ENCODE peak calls at places on chromosomes 3 and 15, in four cellular contexts. N, P, Z and D are unnamed samples.

GRCh38 chr15:92400980-92401787 is 7.5 kb downstream of the ST8SIA2 start:
- DNase-seq in P (peak), Z (no peak), N (no peak), D (no peak)

GRCh38 chr3:141058996-141059395 is 7.8 kb downstream of the SPSB4 start:
- DNase-seq in N (no peak), Z (no peak), P (no peak), D (no peak)

GRCh38 chr15:71443538-71443937 is 328.3 kb downstream of the THSD4 start:
- DNase-seq in N (peak), Z (no peak), P (peak), D (peak)

GRCh38 chr3:57164217-57164605 is 942 bp downstream of the IL17RD start:
- DNase-seq in N (no peak), Z (no peak), P (peak), D (peak)

GRCh38 chr3:48952510-48953118 is 34.0 kb downstream of the ARIH2 start:
- DNase-seq in N (peak), Z (no peak), P (peak), D (peak)

GRCh38 chr3:46695177-46695961 is 1.9 kb upstream of the ALS2CL start:
- DNase-seq in P (peak), Z (no peak), N (peak), D (no peak)

GRCh38 chr3:127193775-127194174 is 844 bp downstream of the PRR23E start:
- DNase-seq in Z (no peak), P (no peak), N (no peak), D (no peak)

GRCh38 chr3:4350789-4351163 is 47.6 kb downstream of the SETMAR start:
- DNase-seq in Z (peak), N (peak), P (peak), D (peak)

GRCh38 chr3:185677146-185677829 is 91.2 kb downstream of the SENP2 start:
- DNase-seq in Z (peak), P (peak), N (no peak), D (no peak)

GRCh38 chr15:41022487-41023090 is 69.3 kb downstream of the CHAC1 start:
- DNase-seq in N (peak), P (peak), Z (peak), D (peak)

GRCh38 chr3:41598804-41599481 is 363.0 kb downstream of the ULK4 start:
- DNase-seq in P (peak), N (no peak), Z (peak), D (no peak)

GRCh38 chr15:101058735-101059134 is 139.6 kb downstream of the LRRK1 start:
- DNase-seq in Z (no peak), N (no peak), P (no peak), D (no peak)

GRCh38 chr15:57146394-57147140 is 228.1 kb downstream of the TCF12 start:
- DNase-seq in N (no peak), Z (peak), P (no peak), D (peak)

GRCh38 chr3:150319900-150320299 is 88.2 kb upstream of the TSC22D2 start:
- DNase-seq in N (no peak), P (peak), Z (peak), D (no peak)

GRCh38 chr3:89947357-89947954 is 840.0 kb downstream of the EPHA3 start:
- DNase-seq in Z (no peak), P (no peak), N (no peak), D (no peak)

GRCh38 chr3:195441476-195441970 is 1.3 kb downstream of the ACAP2 start:
- DNase-seq in Z (no peak), N (no peak), P (no peak), D (no peak)

GRCh38 chr3:133444071-133444774 is 44.4 kb downstream of the BFSP2 start:
- DNase-seq in N (no peak), P (no peak), Z (peak), D (peak)

GRCh38 chr3:171044384-171044783 is 17.9 kb upstream of the SLC2A2 start:
- DNase-seq in P (no peak), Z (no peak), N (no peak), D (no peak)

GRCh38 chr3:48187579-48188265 is 495 bp downstream of the CDC25A start:
- DNase-seq in N (no peak), Z (no peak), P (peak), D (peak)

GRCh38 chr3:12750658-12751071 is 8.4 kb downstream of the TMEM40 start:
- DNase-seq in P (no peak), Z (peak), N (no peak), D (no peak)

GRCh38 chr3:42442640-42443039 is 32.2 kb upstream of the LYZL4 start:
- DNase-seq in Z (no peak), P (peak), N (no peak), D (no peak)

GRCh38 chr15:40098489-40099261 is 10.0 kb downstream of the BMF start:
- DNase-seq in N (no peak), Z (peak), P (peak), D (peak)

GRCh38 chr3:189606774-189607173 is 24.4 kb upstream of the TP63 start:
- DNase-seq in P (no peak), N (no peak), Z (no peak), D (no peak)

GRCh38 chr3:45841380-45841700 is 579 bp downstream of the LZTFL1 start:
- DNase-seq in Z (peak), N (no peak), P (peak), D (peak)

GRCh38 chr15:34610388-34610787 is 26.9 kb upstream of the GOLGA8B start:
- DNase-seq in Z (no peak), P (no peak), N (peak), D (no peak)

GRCh38 chr3:167754049-167754448 is 18.5 kb downstream of the SERPINI1 start:
- DNase-seq in P (no peak), N (no peak), Z (no peak), D (no peak)
- H3K27ac ChIP-seq in P (no peak), N (no peak), Z (no peak), D (no peak)

DNA sequence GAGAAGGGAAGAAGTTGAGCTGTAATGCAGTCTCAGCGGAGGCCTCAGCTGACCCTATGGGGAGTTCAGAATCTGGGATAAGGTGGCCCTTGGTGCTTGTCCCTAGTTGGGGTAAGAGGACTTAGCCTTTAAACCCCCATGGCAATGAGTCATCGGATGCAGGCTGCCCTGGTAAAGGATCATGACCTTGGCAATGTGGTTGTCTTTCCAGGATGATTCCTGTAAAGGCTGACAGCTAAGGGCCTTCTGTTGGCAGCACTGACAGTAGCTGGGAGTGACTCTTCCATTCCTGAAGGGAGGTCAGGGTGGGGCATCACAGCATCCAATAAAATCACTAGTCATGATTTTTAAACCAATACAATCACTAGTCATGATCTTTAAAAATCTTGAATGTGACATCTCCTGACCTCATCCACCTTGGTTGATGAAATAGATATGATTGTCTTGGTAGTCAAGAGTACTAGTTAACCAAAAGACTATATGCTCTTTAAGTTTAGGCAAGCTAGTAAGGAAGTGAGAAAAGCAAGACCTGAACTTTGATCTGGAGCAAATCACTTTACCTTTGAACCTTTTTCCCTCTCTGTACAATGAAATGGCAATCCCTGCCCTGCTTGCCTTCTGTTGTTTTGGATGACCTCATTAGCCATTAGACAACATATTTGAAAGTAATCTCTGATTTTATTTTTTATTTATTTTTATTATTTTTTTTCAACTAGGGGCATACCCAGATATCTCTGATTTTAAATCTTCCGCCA is 71.3 kb upstream of the CACNA1D start:
- DNase-seq in P (peak), N (no peak), Z (no peak), D (no peak)
- H3K27ac ChIP-seq in P (no peak), N (no peak), Z (no peak), D (no peak)

GRCh38 chr15:28116521-28117488 is 17.7 kb upstream of the OCA2 start:
- DNase-seq in P (no peak), N (no peak), Z (no peak), D (no peak)

GRCh38 chr15:28113426-28114113 is 14.5 kb upstream of the OCA2 start:
- DNase-seq in Z (no peak), P (no peak), N (no peak), D (no peak)

GRCh38 chr15:28115871-28116270 is 16.8 kb upstream of the OCA2 start:
- DNase-seq in N (no peak), Z (no peak), P (no peak), D (no peak)

GRCh38 chr15:28114114-28114455 is 15.0 kb upstream of the OCA2 start:
- DNase-seq in P (no peak), N (no peak), Z (no peak), D (no peak)

GRCh38 chr15:28114721-28115622 is 15.9 kb upstream of the OCA2 start:
- DNase-seq in N (no peak), Z (no peak), P (no peak), D (no peak)
- H3K27ac ChIP-seq in N (no peak), Z (no peak), P (no peak), D (no peak)

DNA sequence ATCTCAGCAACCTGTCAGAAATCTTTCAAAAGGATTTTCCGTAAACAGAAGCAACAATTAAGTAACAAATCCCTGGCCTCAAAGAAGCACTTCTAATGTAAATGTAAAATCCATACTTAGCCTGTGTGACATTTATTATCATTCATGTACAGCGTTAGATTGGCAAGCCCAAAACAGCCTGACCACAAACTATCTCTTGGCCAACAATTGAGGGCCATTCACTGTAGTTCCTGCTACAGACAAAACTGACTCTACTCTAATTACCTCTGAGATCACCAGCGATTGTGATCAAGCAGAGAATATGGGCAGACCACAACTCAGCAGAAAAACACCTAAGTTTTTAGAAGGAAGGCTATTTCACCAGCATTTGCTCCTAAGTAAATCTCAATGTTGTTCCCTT is 9.2 kb downstream of the SHQ1 start:
- DNase-seq in Z (no peak), N (no peak), P (no peak), D (no peak)
- H3K27ac ChIP-seq in Z (no peak), N (no peak), P (no peak), D (no peak)

DNA sequence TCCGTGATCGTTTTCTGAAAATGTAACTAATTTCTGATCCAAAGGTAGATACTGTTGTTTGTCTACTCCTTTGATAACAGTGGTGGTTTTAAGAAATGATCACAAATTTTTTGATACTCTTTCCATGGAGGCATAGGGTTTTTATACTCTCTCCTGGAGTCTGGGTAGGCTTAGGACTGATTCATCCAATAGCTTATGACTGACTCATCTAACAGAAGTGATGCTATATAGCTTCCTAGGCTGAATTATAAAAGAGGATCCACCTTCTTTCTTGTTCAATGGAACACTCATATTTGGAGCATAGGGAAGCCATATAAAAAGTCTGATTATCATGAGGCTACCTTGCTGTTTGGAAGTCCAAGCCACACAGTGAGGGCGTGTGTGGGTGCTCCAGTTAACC is 84.3 kb downstream of the CHST2 start:
- DNase-seq in P (no peak), N (no peak), Z (peak), D (no peak)
- H3K27ac ChIP-seq in P (no peak), N (no peak), Z (no peak), D (no peak)

GRCh38 chr15:55703873-55704285 is 39.1 kb downstream of the PRTG start:
- DNase-seq in Z (peak), P (no peak), N (no peak), D (no peak)
- H3K27ac ChIP-seq in Z (no peak), P (no peak), N (no peak), D (no peak)